ENCODE peak calls at places on chromosome 18, in seven cellular contexts. B, I, N, G, H, V and Y are unnamed samples. For H3K4me1, the result is how much of the 10 kb centered on the place peaks cover.

GRCh38 chr18:46338761-46339160 is 234.6 kb downstream of the HAUS1 start:
- DNase-seq in B (no peak), I (peak), N (no peak), G (no peak), H (no peak), V (no peak), Y (no peak)

GRCh38 chr18:11767935-11768334 is 78.9 kb downstream of the GNAL start:
- DNase-seq in B (no peak), I (no peak), N (no peak), G (no peak), H (no peak), V (no peak), Y (no peak)

GRCh38 chr18:36672437-36673344 is 156.1 kb downstream of the TPGS2 start:
- DNase-seq in B (no peak), I (peak), N (no peak), G (no peak), H (peak), V (no peak), Y (no peak)

GRCh38 chr18:36130039-36130831 is 536 bp downstream of the ELP2 start:
- DNase-seq in B (no peak), I (no peak), N (no peak), G (no peak), H (no peak), V (no peak), Y (no peak)

GRCh38 chr18:54183390-54183789 is 41.1 kb downstream of the MBD2 start:
- DNase-seq in B (no peak), I (no peak), N (no peak), G (no peak), H (no peak), V (no peak), Y (no peak)

GRCh38 chr18:74493689-74494088 is 2.5 kb upstream of the CNDP2 start:
- DNase-seq in B (no peak), I (no peak), N (no peak), G (no peak), H (no peak), V (peak), Y (peak)

GRCh38 chr18:63264871-63265270 is 54.7 kb downstream of the BCL2 start:
- DNase-seq in B (no peak), I (peak), N (no peak), G (no peak), H (peak), V (no peak), Y (no peak)

GRCh38 chr18:75207298-75208054 is 1.5 kb downstream of the PTGR3 start:
- DNase-seq in B (no peak), I (no peak), N (no peak), G (no peak), H (no peak), V (no peak), Y (no peak)

GRCh38 chr18:50662775-50663383 is 103.0 kb downstream of the MAPK4 start:
- DNase-seq in B (no peak), I (peak), N (no peak), G (peak), H (peak), V (no peak), Y (peak)

GRCh38 chr18:8792688-8793316 is 87.4 kb downstream of the MTCL1 start:
- DNase-seq in B (no peak), I (no peak), N (no peak), G (no peak), H (no peak), V (no peak), Y (no peak)

GRCh38 chr18:7133181-7133580 is 15.6 kb upstream of the LAMA1 start:
- DNase-seq in B (no peak), I (no peak), N (no peak), G (no peak), H (no peak), V (no peak), Y (no peak)

GRCh38 chr18:73840319-73841065 is 307.1 kb downstream of the FBXO15 start:
- DNase-seq in B (no peak), I (no peak), N (no peak), G (no peak), H (no peak), V (no peak), Y (no peak)

GRCh38 chr18:11089931-11090715 is 59.2 kb downstream of the PIEZO2 start:
- DNase-seq in B (no peak), I (no peak), N (no peak), G (no peak), H (no peak), V (no peak), Y (no peak)

GRCh38 chr18:31679806-31680793 is 4.3 kb downstream of the B4GALT6 start:
- DNase-seq in B (no peak), I (no peak), N (no peak), G (no peak), H (no peak), V (no peak), Y (no peak)

GRCh38 chr18:11070593-11070992 is 78.8 kb downstream of the PIEZO2 start:
- DNase-seq in B (no peak), I (no peak), N (no peak), G (no peak), H (no peak), V (no peak), Y (no peak)

GRCh38 chr18:62566199-62566598 is 43.4 kb downstream of the ZCCHC2 start:
- DNase-seq in B (no peak), I (no peak), N (peak), G (no peak), H (peak), V (no peak), Y (peak)

GRCh38 chr18:58224425-58224750 is 180.4 kb downstream of the NEDD4L start:
- DNase-seq in B (no peak), I (no peak), N (no peak), G (no peak), H (no peak), V (no peak), Y (no peak)
- H3K4me3 ChIP-seq in B (peak), I (peak), N (no peak), G (no peak), H (peak), V (no peak), Y (peak)

DNA sequence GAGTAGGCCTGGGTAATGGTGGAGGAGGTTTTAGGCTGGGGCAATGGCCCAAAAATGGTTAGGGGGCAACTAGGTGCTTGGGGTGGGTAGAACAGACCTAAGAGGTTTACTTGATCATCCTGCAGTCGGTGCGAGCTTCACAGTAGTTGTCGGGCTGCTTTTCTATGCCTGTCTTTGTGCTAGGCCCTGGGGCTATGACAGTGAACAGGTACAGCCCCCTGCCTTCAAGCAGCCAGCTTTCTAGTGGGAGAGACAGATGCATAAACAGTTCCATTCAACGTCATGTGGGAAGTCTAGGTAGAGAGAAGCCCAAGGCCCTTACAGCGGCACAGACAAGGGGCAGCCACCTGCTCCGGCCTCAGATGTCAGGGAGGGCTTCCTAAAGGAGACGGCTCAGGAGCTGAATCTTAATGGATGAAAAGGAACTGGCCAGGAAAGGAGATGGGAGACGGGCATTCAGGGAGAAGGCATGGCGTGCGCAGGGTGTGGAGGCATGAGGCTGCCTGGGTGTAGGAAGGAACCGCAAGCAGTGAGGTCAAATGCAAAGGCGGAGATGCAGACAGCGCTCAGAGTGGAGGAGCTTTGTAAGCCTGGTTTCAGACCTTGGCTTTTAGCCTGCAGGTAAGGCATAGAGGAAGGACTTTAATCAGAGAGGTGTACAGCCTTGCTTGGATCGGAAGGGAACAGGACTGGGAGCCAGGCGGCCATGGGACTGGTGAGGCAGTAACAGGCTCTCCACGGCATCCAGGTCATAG is 6.0 kb downstream of the CTIF start:
- DNase-seq in B (no peak), I (no peak), N (no peak), G (peak), H (no peak), V (no peak), Y (no peak)
- H3K4me1 ChIP-seq in B (under half), I (under half), N (half or more), G (under half), H (half or more), V (under half), Y (under half)

GRCh38 chr18:41150316-41150715 is 804.7 kb upstream of the PIK3C3 start:
- DNase-seq in B (no peak), I (no peak), N (no peak), G (no peak), H (no peak), V (no peak), Y (no peak)

GRCh38 chr18:41144444-41144843 is 810.6 kb upstream of the PIK3C3 start:
- DNase-seq in B (no peak), I (no peak), N (no peak), G (no peak), H (no peak), V (no peak), Y (no peak)

GRCh38 chr18:41140506-41140905 is 814.5 kb upstream of the PIK3C3 start:
- DNase-seq in B (no peak), I (no peak), N (no peak), G (no peak), H (no peak), V (no peak), Y (no peak)

GRCh38 chr18:41146301-41146700 is 808.7 kb upstream of the PIK3C3 start:
- DNase-seq in B (no peak), I (no peak), N (no peak), G (no peak), H (no peak), V (no peak), Y (no peak)

DNA sequence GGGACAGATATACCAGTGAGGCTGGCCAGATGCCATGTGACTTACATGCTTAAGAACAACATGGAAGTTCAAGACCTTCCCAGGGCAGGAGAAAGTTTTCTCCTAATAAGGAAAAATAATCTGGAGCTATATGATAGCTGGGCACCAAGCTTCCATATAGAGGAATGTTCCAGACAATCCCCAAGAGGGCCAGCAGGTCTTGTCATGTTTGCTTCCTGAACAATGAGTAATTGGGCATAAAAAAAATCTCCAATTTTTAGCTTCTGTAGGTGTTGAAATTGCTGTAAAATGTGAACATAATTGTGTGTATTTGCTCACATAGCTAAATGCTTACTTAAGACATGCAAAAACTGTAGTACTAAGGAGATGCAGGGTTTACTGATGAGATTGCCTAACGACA is 809.5 kb upstream of the PIK3C3 start:
- DNase-seq in B (no peak), I (no peak), N (no peak), G (no peak), H (no peak), V (no peak), Y (no peak)
- H3K27ac ChIP-seq in B (no peak), I (no peak), N (no peak), G (no peak), H (no peak), V (no peak), Y (no peak)

DNA sequence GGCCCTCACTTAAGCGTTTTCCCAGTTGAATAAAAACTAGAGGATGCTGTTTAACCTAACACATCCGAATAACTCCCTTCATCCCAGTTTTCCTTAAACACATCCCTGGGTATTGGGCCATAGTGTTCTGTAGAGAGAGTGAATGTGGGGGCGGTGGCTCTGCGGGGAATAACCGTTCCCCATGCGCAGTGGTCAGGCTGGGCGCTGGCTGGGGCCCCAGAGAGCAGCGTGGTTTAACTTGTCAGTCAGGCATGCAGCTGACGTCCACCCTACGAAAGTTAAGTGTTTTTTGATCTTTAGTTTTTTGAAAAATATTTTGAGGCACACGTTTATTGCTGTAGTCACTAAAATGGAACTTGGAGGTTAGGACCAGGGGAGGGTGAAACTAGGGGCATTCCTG is 33.7 kb downstream of the CTDP1 start:
- DNase-seq in B (no peak), I (no peak), N (no peak), G (no peak), H (no peak), V (no peak), Y (no peak)
- H3K4me3 ChIP-seq in B (no peak), I (no peak), N (no peak), G (no peak), H (no peak), V (no peak), Y (no peak)

DNA sequence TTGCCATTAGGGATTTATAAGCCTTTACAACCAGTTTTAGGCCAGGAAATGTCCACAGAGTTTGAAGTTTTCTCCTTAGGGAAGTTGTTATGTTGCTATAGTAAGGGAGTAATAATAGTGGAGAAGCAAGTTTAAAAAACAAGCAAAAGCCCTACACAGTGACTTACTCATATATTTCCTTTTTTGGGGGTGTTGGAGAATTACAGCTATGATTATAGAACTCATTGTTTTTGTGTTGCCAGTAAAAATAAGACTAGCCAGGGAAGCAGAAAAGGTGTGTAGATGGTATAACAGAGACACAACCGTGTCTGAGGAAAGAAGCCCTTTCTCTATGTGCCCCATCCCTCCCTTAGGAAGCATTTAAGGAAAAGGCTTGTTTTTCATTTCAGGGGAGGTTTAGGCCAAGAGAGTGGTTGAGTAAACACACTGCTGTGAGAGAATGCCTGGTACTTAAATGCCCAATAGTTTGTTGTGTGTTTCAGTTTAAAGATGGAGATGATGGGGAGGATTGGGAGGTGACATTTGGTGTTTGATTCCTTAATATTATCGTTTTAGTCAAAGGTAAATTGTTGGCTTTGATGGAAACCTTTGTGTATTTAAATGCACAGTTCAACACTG is 2.4 kb downstream of the VAPA start:
- DNase-seq in B (no peak), I (no peak), N (no peak), G (no peak), H (no peak), V (no peak), Y (no peak)
- H3K4me1 ChIP-seq in B (under half), I (under half), N (half or more), G (under half), H (half or more), V (half or more), Y (half or more)

DNA sequence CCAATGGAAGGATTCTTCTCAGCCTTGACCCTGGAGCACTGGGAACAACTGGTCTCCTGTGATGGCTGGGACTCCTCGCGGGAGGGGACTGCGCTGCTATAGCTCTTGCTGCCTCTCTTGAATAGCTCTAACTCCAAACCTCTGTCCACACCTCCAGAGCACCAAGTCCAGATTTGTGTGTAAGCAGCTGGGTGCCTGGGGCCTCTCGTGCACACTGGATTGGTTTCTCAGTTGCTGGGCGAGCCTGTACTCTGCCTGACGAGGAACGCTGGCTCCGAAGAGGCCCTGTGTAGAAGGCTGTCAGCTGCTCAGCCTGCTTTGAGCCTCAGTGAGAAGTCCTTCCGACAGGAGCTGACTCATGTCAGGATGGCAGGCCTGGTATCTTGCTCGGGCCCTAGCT is 28.8 kb downstream of the LIPG start:
- DNase-seq in B (no peak), I (no peak), N (no peak), G (no peak), H (no peak), V (no peak), Y (peak)
- H3K27ac ChIP-seq in B (no peak), I (no peak), N (no peak), G (no peak), H (no peak), V (no peak), Y (peak)

GRCh38 chr18:3604626-3605408 is 154.8 kb downstream of the TGIF1 start:
- DNase-seq in B (no peak), I (no peak), N (no peak), G (no peak), H (no peak), V (peak), Y (no peak)
- H3K4me3 ChIP-seq in B (peak), I (peak), N (peak), G (peak), H (peak), V (peak), Y (peak)

DNA sequence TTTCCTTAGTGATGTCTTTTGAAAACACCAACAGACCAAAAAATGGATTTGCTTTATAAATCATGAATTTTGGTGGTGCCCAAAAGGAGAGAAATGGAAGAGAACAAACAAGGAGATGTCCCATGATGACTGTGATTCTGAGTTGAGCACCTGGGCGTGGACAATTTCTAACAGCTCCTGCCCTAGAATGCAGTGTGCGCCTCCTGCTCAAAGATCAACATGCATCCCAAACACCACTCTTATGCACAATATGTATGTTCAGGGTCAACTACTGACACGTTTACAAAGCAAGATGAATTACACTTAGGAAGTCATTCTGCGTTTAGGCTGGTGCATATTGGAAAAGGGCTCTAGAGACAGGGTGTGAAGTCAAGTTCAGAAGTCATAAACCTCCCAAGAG is 74.2 kb downstream of the ZNF516 start:
- DNase-seq in B (no peak), I (no peak), N (no peak), G (no peak), H (no peak), V (no peak), Y (no peak)
- H3K4me1 ChIP-seq in B (under half), I (under half), N (under half), G (under half), H (under half), V (under half), Y (under half)

GRCh38 chr18:13540783-13541182 is 185.6 kb downstream of the FAM210A start:
- DNase-seq in B (no peak), I (no peak), N (no peak), G (no peak), H (no peak), V (peak), Y (no peak)

GRCh38 chr18:13539843-13540535 is 186.4 kb downstream of the FAM210A start:
- DNase-seq in B (no peak), I (no peak), N (no peak), G (no peak), H (no peak), V (no peak), Y (no peak)

GRCh38 chr18:13537022-13537780 is 189.2 kb downstream of the FAM210A start:
- DNase-seq in B (no peak), I (no peak), N (no peak), G (no peak), H (no peak), V (no peak), Y (no peak)

GRCh38 chr18:13538630-13539029 is 187.7 kb downstream of the FAM210A start:
- DNase-seq in B (no peak), I (no peak), N (no peak), G (no peak), H (no peak), V (no peak), Y (no peak)

DNA sequence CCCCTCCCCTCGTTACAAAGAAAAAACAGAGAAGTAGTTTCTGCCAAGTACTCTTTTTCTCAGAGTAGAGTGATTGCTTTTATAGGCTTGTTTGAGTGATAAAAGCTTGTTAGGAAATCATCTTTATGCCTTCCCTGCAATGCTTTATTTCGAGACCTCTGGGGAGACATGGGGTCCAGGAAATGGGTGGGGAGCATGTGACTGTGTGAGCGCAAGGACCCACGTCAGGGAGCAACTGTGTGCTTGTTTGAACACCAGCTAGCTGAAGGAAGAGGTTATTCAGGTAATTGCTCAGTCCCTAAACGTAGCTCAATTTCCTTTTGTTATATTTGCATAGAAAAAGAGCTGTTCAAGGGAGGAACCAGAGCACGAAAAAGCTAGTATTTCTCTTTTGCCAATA is 187.3 kb downstream of the FAM210A start:
- DNase-seq in B (no peak), I (no peak), N (peak), G (no peak), H (no peak), V (peak), Y (peak)
- H3K27ac ChIP-seq in B (peak), I (no peak), N (no peak), G (no peak), H (peak), V (no peak), Y (peak)